ENCODE peak calls at places on chromosomes 1 and 21, in four cellular contexts. X is effector memory CD8-positive, alpha-beta T cell; Z is T-helper 2 cell; B is NCI-H1694 treated with DMSO at 0.1 percent for 48 hours. J is an unnamed sample.

GRCh38 chr1:10513199-10513598 is 38.4 kb downstream of the PEX14 start:
- DNase-seq in X (no peak), Z (no peak), B (no peak), J (no peak)

GRCh38 chr21:42873096-42873495 is 6.2 kb downstream of the WDR4 start:
- DNase-seq in X (no peak), Z (no peak), B (no peak), J (no peak)

GRCh38 chr1:41918450-41919043 is at the start of gene HIVEP3:
- DNase-seq in X (no peak), Z (no peak), B (peak; percentile 58), J (peak; percentile 72)

GRCh38 chr1:87333692-87334347 is 5.1 kb downstream of the LMO4 start:
- DNase-seq in X (no peak), Z (peak; percentile 31), B (no peak), J (no peak)

GRCh38 chr1:209190591-209191241 is 392.8 kb upstream of the CAMK1G start:
- DNase-seq in X (no peak), Z (no peak), B (peak; percentile 72), J (peak; percentile 57)

GRCh38 chr1:169785267-169785666 is 9.4 kb downstream of the METTL18 start:
- DNase-seq in X (no peak), Z (no peak), B (no peak), J (no peak)

GRCh38 chr21:29117372-29117955 is 13.0 kb upstream of the MAP3K7CL start:
- DNase-seq in X (no peak), Z (no peak), B (no peak), J (no peak)

GRCh38 chr1:211935448-211935970 is 99.8 kb downstream of the INTS7 start:
- DNase-seq in X (no peak), Z (no peak), B (no peak), J (no peak)

GRCh38 chr1:93600663-93601062 is 81.0 kb downstream of the BCAR3 start:
- DNase-seq in X (no peak), Z (no peak), B (no peak), J (no peak)

GRCh38 chr1:204915856-204916485 is 45.3 kb downstream of the NFASC start:
- DNase-seq in X (no peak), Z (no peak), B (no peak), J (no peak)

GRCh38 chr1:242405947-242406346 is 118.5 kb downstream of the PLD5 start:
- DNase-seq in X (no peak), Z (no peak), B (no peak), J (no peak)

GRCh38 chr1:226457307-226457712 is 49.4 kb upstream of the PARP1 start:
- DNase-seq in X (peak; percentile 55), Z (peak; percentile 62), B (no peak), J (no peak)

GRCh38 chr1:19066248-19066873 is 109.9 kb upstream of the IFFO2 start:
- DNase-seq in X (no peak), Z (no peak), B (no peak), J (no peak)

GRCh38 chr1:29592731-29593130 is 356.4 kb downstream of the PTPRU start:
- DNase-seq in X (no peak), Z (no peak), B (no peak), J (no peak)